ENCODE peak calls at places on chromosome 12, in eight cellular contexts. G, J, D, Q, O, T, P and K are unnamed samples. For H3K4me1 and H3K9me3, the result is how much of the 10 kb centered on the place peaks cover.

GRCh38 chr12:130066742-130067141 is 95.5 kb upstream of the FZD10 start:
- DNase-seq in G (no peak), J (no peak), D (no peak), Q (no peak), O (no peak), T (no peak), P (peak), K (no peak)

GRCh38 chr12:31326689-31327659 is 1.0 kb upstream of the SINHCAF start:
- DNase-seq in G (no peak), J (no peak), D (no peak), Q (no peak), O (no peak), T (no peak), P (no peak), K (no peak)

GRCh38 chr12:20368653-20369163 is 371 bp downstream of the PDE3A start:
- DNase-seq in G (peak), J (no peak), D (peak), Q (no peak), O (peak), T (no peak), P (peak), K (peak)

GRCh38 chr12:100926669-100927248 is 132.2 kb downstream of the ANO4 start:
- DNase-seq in G (no peak), J (no peak), D (no peak), Q (peak), O (no peak), T (no peak), P (no peak), K (no peak)

GRCh38 chr12:54159549-54159948 is 29.2 kb downstream of the SMUG1 start:
- DNase-seq in G (no peak), J (no peak), D (no peak), Q (no peak), O (no peak), T (no peak), P (no peak), K (no peak)

GRCh38 chr12:89450922-89451321 is 73.7 kb downstream of the GALNT4 start:
- DNase-seq in G (no peak), J (no peak), D (no peak), Q (no peak), O (no peak), T (no peak), P (no peak), K (no peak)

GRCh38 chr12:98402081-98402480 is 113.3 kb upstream of the TMPO start:
- DNase-seq in G (no peak), J (no peak), D (no peak), Q (peak), O (no peak), T (no peak), P (no peak), K (no peak)

GRCh38 chr12:52371716-52372115 is 4.4 kb upstream of the KRT85 start:
- DNase-seq in G (no peak), J (no peak), D (no peak), Q (no peak), O (no peak), T (no peak), P (no peak), K (no peak)

GRCh38 chr12:108806350-108806749 is 51.0 kb downstream of the SSH1 start:
- DNase-seq in G (no peak), J (no peak), D (no peak), Q (no peak), O (no peak), T (no peak), P (no peak), K (no peak)

GRCh38 chr12:27866382-27867101 is 86.5 kb upstream of the MANSC4 start:
- DNase-seq in G (no peak), J (no peak), D (no peak), Q (no peak), O (no peak), T (no peak), P (no peak), K (peak)

GRCh38 chr12:34290191-34290995 is 268.1 kb downstream of the ALG10 start:
- DNase-seq in G (no peak), J (no peak), D (no peak), Q (no peak), O (peak), T (no peak), P (peak), K (no peak)

GRCh38 chr12:51388066-51388799 is 3.0 kb downstream of the GALNT6 start:
- DNase-seq in G (no peak), J (no peak), D (peak), Q (no peak), O (no peak), T (no peak), P (no peak), K (peak)

GRCh38 chr12:116196752-116197718 is 80.5 kb downstream of the MED13L start:
- DNase-seq in G (no peak), J (no peak), D (no peak), Q (no peak), O (no peak), T (no peak), P (no peak), K (no peak)

GRCh38 chr12:4154672-4155225 is 118.8 kb upstream of the CCND2 start:
- DNase-seq in G (no peak), J (no peak), D (no peak), Q (no peak), O (no peak), T (no peak), P (no peak), K (no peak)

GRCh38 chr12:69091447-69092022 is 147.8 kb upstream of the CPSF6 start:
- DNase-seq in G (no peak), J (no peak), D (no peak), Q (no peak), O (no peak), T (no peak), P (no peak), K (no peak)

GRCh38 chr12:76455582-76456345 is 103.8 kb downstream of the OSBPL8 start:
- DNase-seq in G (no peak), J (no peak), D (no peak), Q (peak), O (no peak), T (no peak), P (no peak), K (no peak)

GRCh38 chr12:106445053-106445452 is 87.5 kb downstream of the POLR3B start:
- DNase-seq in G (no peak), J (no peak), D (no peak), Q (no peak), O (no peak), T (no peak), P (no peak), K (no peak)

GRCh38 chr12:13404111-13404628 is 207.6 kb downstream of the EMP1 start:
- DNase-seq in G (no peak), J (no peak), D (no peak), Q (no peak), O (no peak), T (no peak), P (no peak), K (no peak)

GRCh38 chr12:96048392-96048969 is 13.1 kb upstream of the LTA4H start:
- DNase-seq in G (no peak), J (no peak), D (no peak), Q (no peak), O (no peak), T (no peak), P (no peak), K (no peak)

GRCh38 chr12:49671051-49671765 is 36.0 kb downstream of the FMNL3 start:
- DNase-seq in G (no peak), J (no peak), D (no peak), Q (no peak), O (no peak), T (no peak), P (no peak), K (no peak)

GRCh38 chr12:94150483-94151225 is 2.3 kb downstream of the PLXNC1 start:
- DNase-seq in G (peak), J (no peak), D (no peak), Q (no peak), O (no peak), T (no peak), P (peak), K (peak)

GRCh38 chr12:28024231-28024995 is 51.9 kb upstream of the PTHLH start:
- DNase-seq in G (no peak), J (no peak), D (no peak), Q (no peak), O (no peak), T (no peak), P (no peak), K (no peak)

GRCh38 chr12:111685322-111685810 is 390 bp downstream of the BRAP start:
- DNase-seq in G (no peak), J (peak), D (peak), Q (no peak), O (no peak), T (no peak), P (no peak), K (no peak)

GRCh38 chr12:25308761-25309160 is 58.0 kb upstream of the KRAS start:
- DNase-seq in G (no peak), J (no peak), D (no peak), Q (no peak), O (no peak), T (no peak), P (no peak), K (no peak)

GRCh38 chr12:13194462-13195110 is 1.9 kb upstream of the EMP1 start:
- DNase-seq in G (no peak), J (no peak), D (no peak), Q (no peak), O (no peak), T (no peak), P (no peak), K (no peak)

GRCh38 chr12:111636209-111636928 is 37.3 kb upstream of the ATXN2 start:
- DNase-seq in G (peak), J (peak), D (peak), Q (no peak), O (peak), T (peak), P (peak), K (peak)

DNA sequence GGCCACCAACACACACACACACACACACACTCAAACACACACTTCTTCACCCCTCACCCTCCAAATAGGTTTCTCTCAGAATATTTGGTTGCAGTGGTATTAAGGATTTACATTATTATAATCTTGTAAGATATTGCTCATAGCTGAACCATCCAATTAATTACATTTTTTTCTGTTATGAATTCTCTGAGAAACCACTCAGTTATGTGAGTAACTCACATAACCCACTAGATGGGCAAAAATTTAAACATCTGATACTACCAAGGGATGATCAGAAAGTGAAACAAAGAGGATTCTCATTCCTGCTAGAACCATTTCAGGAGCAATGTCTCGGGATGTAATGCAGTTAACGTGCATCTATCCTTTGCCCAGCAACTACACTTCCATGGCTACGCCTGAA is 31.6 kb downstream of the TMTC1 start:
- DNase-seq in G (no peak), J (no peak), D (no peak), Q (no peak), O (no peak), T (no peak), P (no peak), K (no peak)
- H3K4me1 ChIP-seq in G (under half), J (under half), D (under half), Q (under half), O (under half), T (under half), P (under half), K (under half)

GRCh38 chr12:120229071-120229582 is 28.2 kb upstream of the RPLP0 start:
- DNase-seq in G (no peak), J (no peak), D (no peak), Q (no peak), O (no peak), T (no peak), P (no peak), K (no peak)

GRCh38 chr12:120230326-120230973 is 29.5 kb upstream of the RPLP0 start:
- DNase-seq in G (peak), J (peak), D (peak), Q (peak), O (peak), T (peak), P (no peak), K (peak)

GRCh38 chr12:120231316-120232011 is 30.6 kb upstream of the RPLP0 start:
- DNase-seq in G (no peak), J (peak), D (no peak), Q (peak), O (peak), T (no peak), P (no peak), K (no peak)

GRCh38 chr12:120229583-120230325 is 28.8 kb upstream of the RPLP0 start:
- DNase-seq in G (no peak), J (peak), D (no peak), Q (no peak), O (no peak), T (no peak), P (no peak), K (no peak)

DNA sequence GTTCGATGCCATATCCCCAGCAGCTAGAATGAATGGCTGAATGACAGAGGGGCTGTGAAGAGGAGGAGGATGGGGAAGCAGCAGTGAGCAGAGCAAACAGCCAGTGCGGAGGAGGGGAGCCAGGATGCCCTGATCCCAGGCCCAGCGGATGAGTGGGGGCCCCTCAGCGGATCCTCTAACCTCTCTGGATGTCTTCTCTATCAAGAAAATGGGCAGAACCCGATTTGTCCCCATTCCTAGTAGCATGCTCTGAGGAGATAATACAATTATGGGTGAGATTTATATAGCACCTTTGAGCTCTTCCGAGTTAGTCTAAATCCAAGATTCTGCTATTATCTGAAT is 30.0 kb upstream of the RPLP0 start:
- DNase-seq in G (no peak), J (no peak), D (no peak), Q (no peak), O (no peak), T (no peak), P (no peak), K (no peak)
- H3K4me3 ChIP-seq in G (no peak), J (no peak), D (no peak), Q (peak), O (peak), T (peak), P (no peak), K (no peak)

DNA sequence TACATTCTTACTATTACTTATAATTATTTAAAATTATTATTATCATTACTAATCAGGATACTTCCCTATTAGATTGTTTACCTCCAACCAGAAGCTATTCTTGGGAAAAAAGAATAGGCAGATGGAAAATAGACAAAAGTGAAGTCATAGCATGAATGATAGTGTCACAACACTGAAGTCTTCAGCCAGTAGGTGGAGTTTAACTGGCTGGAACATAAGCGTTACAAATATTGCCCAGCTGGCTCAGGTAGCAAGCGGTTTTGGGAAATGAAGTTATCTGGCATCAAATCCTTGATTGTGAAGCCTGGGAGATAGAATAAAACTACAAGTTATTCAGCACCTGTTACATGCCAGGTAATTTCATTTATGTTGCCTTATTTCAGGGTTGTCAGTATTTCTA is 762.9 kb downstream of the C12orf50 start:
- DNase-seq in G (no peak), J (no peak), D (no peak), Q (no peak), O (no peak), T (no peak), P (no peak), K (no peak)
- H3K9me3 ChIP-seq in G (under half), J (under half), D (under half), Q (under half), O (under half), T (under half), P (under half), K (under half)

GRCh38 chr12:65663648-65664047 is 160.6 kb upstream of the HMGA2 start:
- DNase-seq in G (no peak), J (no peak), D (no peak), Q (no peak), O (no peak), T (no peak), P (no peak), K (no peak)
- H3K4me1 ChIP-seq in G (under half), J (under half), D (under half), Q (under half), O (under half), T (under half), P (under half), K (under half)

DNA sequence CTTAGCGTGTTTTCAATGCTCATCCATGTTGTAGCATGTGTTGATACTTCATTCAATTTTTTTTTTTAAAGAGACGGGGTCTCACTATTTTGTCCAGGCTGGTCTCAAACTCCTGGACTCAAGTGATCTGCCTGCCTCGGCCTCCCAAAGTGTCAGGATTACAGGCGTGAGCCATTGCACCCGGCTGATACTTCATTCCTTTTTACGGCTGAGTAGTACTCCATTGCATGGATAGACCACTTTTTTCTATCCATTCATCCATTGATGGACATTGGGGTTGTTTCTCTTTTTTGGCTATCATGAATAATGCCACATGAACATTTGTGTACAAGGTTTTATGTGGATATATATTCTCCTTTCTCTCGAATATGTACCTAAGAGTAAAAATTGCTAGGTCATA is 1.2 kb downstream of the P2RX7 start:
- DNase-seq in G (no peak), J (no peak), D (no peak), Q (no peak), O (no peak), T (no peak), P (no peak), K (no peak)
- H3K4me3 ChIP-seq in G (no peak), J (peak), D (peak), Q (no peak), O (peak), T (no peak), P (peak), K (no peak)

GRCh38 chr12:38162013-38162412 is 154.6 kb upstream of the ALG10B start:
- DNase-seq in G (no peak), J (no peak), D (no peak), Q (no peak), O (no peak), T (no peak), P (peak), K (peak)

GRCh38 chr12:38159591-38160317 is 156.8 kb upstream of the ALG10B start:
- DNase-seq in G (no peak), J (no peak), D (no peak), Q (no peak), O (no peak), T (peak), P (peak), K (peak)

GRCh38 chr12:38159092-38159551 is 157.5 kb upstream of the ALG10B start:
- DNase-seq in G (no peak), J (no peak), D (no peak), Q (no peak), O (no peak), T (peak), P (peak), K (peak)

GRCh38 chr12:38161123-38162000 is 155.2 kb upstream of the ALG10B start:
- DNase-seq in G (no peak), J (no peak), D (no peak), Q (no peak), O (no peak), T (peak), P (peak), K (no peak)

DNA sequence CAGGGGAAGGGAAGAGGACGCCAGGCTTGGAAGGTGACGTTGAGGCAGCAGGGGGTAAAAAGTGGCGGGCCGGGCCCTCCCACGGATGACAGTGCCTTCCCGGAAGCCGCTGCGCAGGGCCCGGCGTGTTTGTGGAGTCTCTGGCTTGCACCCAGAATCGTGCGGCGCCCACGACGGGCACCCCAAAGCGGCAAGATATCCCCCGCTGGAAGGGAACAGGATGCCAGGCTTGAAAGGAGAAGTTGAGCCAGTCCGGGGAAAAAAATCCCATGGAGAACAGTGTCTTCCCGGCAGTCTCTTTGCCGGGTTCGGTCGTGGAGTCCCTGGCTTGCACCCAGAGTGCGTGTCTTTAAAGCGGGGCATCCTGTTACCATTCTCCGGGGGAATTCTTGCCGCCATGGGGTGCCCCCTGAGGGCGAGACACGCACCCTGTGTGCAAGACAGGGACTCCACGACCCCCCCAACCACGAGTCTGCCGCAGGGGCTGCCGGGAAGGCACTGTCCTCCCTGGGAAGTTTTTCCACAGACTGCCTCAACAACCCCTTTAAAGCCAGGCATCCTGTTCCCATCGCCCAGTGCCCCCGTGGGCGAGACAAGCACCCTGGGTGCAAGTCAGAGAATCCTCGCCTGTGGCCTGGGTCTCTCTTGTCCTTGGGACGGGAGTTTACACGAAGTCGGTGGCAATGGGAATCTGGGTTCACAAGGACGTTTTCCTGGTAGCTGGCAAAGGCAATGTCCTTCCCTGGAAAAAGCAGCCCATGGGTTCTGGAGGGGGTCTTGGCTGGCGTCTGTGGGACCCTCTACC is 156.1 kb upstream of the ALG10B start:
- DNase-seq in G (no peak), J (no peak), D (no peak), Q (no peak), O (no peak), T (peak), P (peak), K (no peak)
- H3K9me3 ChIP-seq in G (under half), J (under half), D (under half), Q (under half), O (under half), T (under half), P (under half), K (under half)

GRCh38 chr12:57151741-57152407 is 4.5 kb upstream of the LRP1-AS start:
- DNase-seq in G (peak), J (no peak), D (no peak), Q (no peak), O (peak), T (no peak), P (no peak), K (peak)
- H3K4me1 ChIP-seq in G (half or more), J (half or more), D (under half), Q (under half), O (half or more), T (half or more), P (half or more), K (under half)

GRCh38 chr12:113152196-113152834 is 2.8 kb downstream of the CFAP73 start:
- DNase-seq in G (no peak), J (no peak), D (no peak), Q (no peak), O (no peak), T (no peak), P (no peak), K (no peak)
- H3K4me3 ChIP-seq in G (peak), J (peak), D (peak), Q (peak), O (peak), T (peak), P (peak), K (no peak)